ENCODE peak calls at places on chromosomes 2 and 18, in four cellular contexts. One of them, this sample, is unnamed.

GRCh38 chr2:197198890-197199289 is 111.7 kb downstream of the ANKRD44 start:
- DNase-seq in osteoblast: no peak
- DNase-seq in foreskin keratinocyte: no peak
- DNase-seq in suprapubic skin: no peak
- DNase-seq in this sample: no peak

GRCh38 chr2:21822505-21822904 is 698.7 kb downstream of the TDRD15 start:
- DNase-seq in osteoblast: no peak
- DNase-seq in foreskin keratinocyte: no peak
- DNase-seq in suprapubic skin: no peak
- DNase-seq in this sample: no peak

GRCh38 chr2:201466050-201466660 is 14.6 kb downstream of the STRADB start:
- DNase-seq in osteoblast: peak; percentile 86
- DNase-seq in foreskin keratinocyte: no peak
- DNase-seq in suprapubic skin: no peak
- DNase-seq in this sample: peak; percentile 31

GRCh38 chr2:174247474-174248186 is 702 bp downstream of the OLA1 start:
- DNase-seq in osteoblast: peak; percentile 80
- DNase-seq in foreskin keratinocyte: no peak
- DNase-seq in suprapubic skin: no peak
- DNase-seq in this sample: no peak

GRCh38 chr2:64394174-64394573 is 59.8 kb upstream of the LGALSL start:
- DNase-seq in osteoblast: no peak
- DNase-seq in foreskin keratinocyte: no peak
- DNase-seq in suprapubic skin: no peak
- DNase-seq in this sample: no peak

GRCh38 chr2:220936641-220937197 is 635.4 kb downstream of the EPHA4 start:
- DNase-seq in osteoblast: no peak
- DNase-seq in foreskin keratinocyte: no peak
- DNase-seq in suprapubic skin: no peak
- DNase-seq in this sample: no peak

GRCh38 chr2:2033691-2034090 is 289.4 kb upstream of the PXDN start:
- DNase-seq in osteoblast: no peak
- DNase-seq in foreskin keratinocyte: no peak
- DNase-seq in suprapubic skin: no peak
- DNase-seq in this sample: no peak

GRCh38 chr2:41698787-41699422 is 348.9 kb upstream of the PKDCC start:
- DNase-seq in osteoblast: peak; percentile 56
- DNase-seq in foreskin keratinocyte: no peak
- DNase-seq in suprapubic skin: no peak
- DNase-seq in this sample: no peak

GRCh38 chr2:67845557-67846114 is 217.2 kb downstream of the C1D start:
- DNase-seq in osteoblast: no peak
- DNase-seq in foreskin keratinocyte: no peak
- DNase-seq in suprapubic skin: no peak
- DNase-seq in this sample: no peak
- H3K27ac ChIP-seq in osteoblast: no peak overlapping the region
- H3K27ac ChIP-seq in foreskin keratinocyte: peak overlapping the region; percentile 40
- H3K27ac ChIP-seq in suprapubic skin: no peak overlapping the region
- H3K27ac ChIP-seq in this sample: no peak overlapping the region

GRCh38 chr2:186691231-186691630 is 2.6 kb upstream of the FAM171B start:
- DNase-seq in osteoblast: peak; percentile 57
- DNase-seq in foreskin keratinocyte: no peak
- DNase-seq in suprapubic skin: no peak
- DNase-seq in this sample: no peak

GRCh38 chr2:186688813-186689212 is 5.0 kb upstream of the FAM171B start:
- DNase-seq in osteoblast: no peak
- DNase-seq in foreskin keratinocyte: no peak
- DNase-seq in suprapubic skin: no peak
- DNase-seq in this sample: no peak

GRCh38 chr2:186691900-186692299 is 2.0 kb upstream of the FAM171B start:
- DNase-seq in osteoblast: no peak
- DNase-seq in foreskin keratinocyte: no peak
- DNase-seq in suprapubic skin: no peak
- DNase-seq in this sample: no peak

GRCh38 chr2:186693446-186693842 is 416 bp upstream of the FAM171B start:
- DNase-seq in osteoblast: no peak
- DNase-seq in foreskin keratinocyte: no peak
- DNase-seq in suprapubic skin: no peak
- DNase-seq in this sample: no peak

DNA sequence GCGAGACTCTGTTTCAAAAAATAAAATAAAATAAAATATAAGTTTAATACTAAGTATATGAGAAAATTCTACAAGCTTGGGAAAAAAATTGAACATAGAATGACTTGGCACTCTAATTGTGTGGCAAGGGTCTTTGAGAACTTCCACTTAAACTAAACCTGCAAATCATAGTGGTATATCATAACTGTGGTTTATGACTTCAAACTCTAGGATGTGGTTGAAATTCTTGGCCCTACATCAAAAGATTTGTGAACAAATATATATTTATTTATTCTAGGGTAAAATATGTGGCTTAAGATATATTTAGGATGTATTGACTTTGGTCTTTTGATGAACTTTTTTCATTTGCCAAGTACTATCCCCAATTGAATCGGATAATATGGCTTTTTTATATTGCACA is 3.1 kb upstream of the FAM171B start:
- DNase-seq in osteoblast: no peak
- DNase-seq in foreskin keratinocyte: no peak
- DNase-seq in suprapubic skin: no peak
- DNase-seq in this sample: no peak
- H3K27ac ChIP-seq in osteoblast: no peak overlapping the region
- H3K27ac ChIP-seq in foreskin keratinocyte: no peak overlapping the region
- H3K27ac ChIP-seq in suprapubic skin: no peak overlapping the region
- H3K27ac ChIP-seq in this sample: no peak overlapping the region

GRCh38 chr2:150165479-150165878 is 322.0 kb downstream of the RND3 start:
- DNase-seq in osteoblast: no peak
- DNase-seq in foreskin keratinocyte: no peak
- DNase-seq in suprapubic skin: no peak
- DNase-seq in this sample: no peak
- H3K27ac ChIP-seq in osteoblast: no peak overlapping the region
- H3K27ac ChIP-seq in foreskin keratinocyte: no peak overlapping the region
- H3K27ac ChIP-seq in suprapubic skin: no peak overlapping the region
- H3K27ac ChIP-seq in this sample: peak overlapping the region; percentile 57

GRCh38 chr2:144426981-144427479 is 92.9 kb downstream of the ZEB2 start:
- DNase-seq in osteoblast: no peak
- DNase-seq in foreskin keratinocyte: no peak
- DNase-seq in suprapubic skin: no peak
- DNase-seq in this sample: no peak
- H3K27ac ChIP-seq in osteoblast: peak overlapping the region; percentile 69
- H3K27ac ChIP-seq in foreskin keratinocyte: no peak overlapping the region
- H3K27ac ChIP-seq in suprapubic skin: peak overlapping the region; percentile 2
- H3K27ac ChIP-seq in this sample: no peak overlapping the region

GRCh38 chr2:231104115-231104713 is 20.6 kb downstream of the HTR2B start:
- DNase-seq in osteoblast: no peak
- DNase-seq in foreskin keratinocyte: no peak
- DNase-seq in suprapubic skin: no peak
- DNase-seq in this sample: no peak
- H3K27ac ChIP-seq in osteoblast: peak overlapping the region; percentile 60
- H3K27ac ChIP-seq in foreskin keratinocyte: no peak overlapping the region
- H3K27ac ChIP-seq in suprapubic skin: no peak overlapping the region
- H3K27ac ChIP-seq in this sample: no peak overlapping the region

GRCh38 chr2:132876745-132877391 is 206.9 kb upstream of the LYPD1 start:
- DNase-seq in osteoblast: no peak
- DNase-seq in foreskin keratinocyte: no peak
- DNase-seq in suprapubic skin: no peak
- DNase-seq in this sample: no peak
- H3K27ac ChIP-seq in osteoblast: no peak overlapping the region
- H3K27ac ChIP-seq in foreskin keratinocyte: no peak overlapping the region
- H3K27ac ChIP-seq in suprapubic skin: no peak overlapping the region
- H3K27ac ChIP-seq in this sample: no peak overlapping the region

GRCh38 chr2:175323162-175323561 is 141.7 kb upstream of the ATP5MC3 start:
- DNase-seq in osteoblast: no peak
- DNase-seq in foreskin keratinocyte: no peak
- DNase-seq in suprapubic skin: no peak
- DNase-seq in this sample: no peak

GRCh38 chr2:175317741-175318140 is 136.2 kb upstream of the ATP5MC3 start:
- DNase-seq in osteoblast: no peak
- DNase-seq in foreskin keratinocyte: no peak
- DNase-seq in suprapubic skin: no peak
- DNase-seq in this sample: no peak

DNA sequence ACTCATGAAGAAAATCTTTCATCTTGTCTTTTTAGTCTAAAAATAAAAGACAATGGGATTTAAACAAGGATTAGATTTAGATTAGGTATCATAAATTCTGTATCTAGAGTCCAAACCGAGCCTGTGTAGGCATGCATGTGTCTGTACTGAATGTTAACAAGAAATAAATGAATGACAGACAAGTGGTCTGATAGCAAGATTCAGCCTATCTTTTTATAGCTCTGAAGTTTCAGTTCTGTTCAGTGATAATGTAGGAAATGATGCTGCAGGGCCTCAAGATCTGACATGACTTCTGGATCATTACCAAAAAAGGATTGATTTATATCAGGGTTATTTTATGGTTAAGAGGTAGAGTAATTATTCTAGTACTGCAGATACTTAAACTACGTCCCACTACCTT is 137.0 kb upstream of the ATP5MC3 start:
- DNase-seq in osteoblast: no peak
- DNase-seq in foreskin keratinocyte: no peak
- DNase-seq in suprapubic skin: no peak
- DNase-seq in this sample: no peak
- H3K27ac ChIP-seq in osteoblast: no peak overlapping the region
- H3K27ac ChIP-seq in foreskin keratinocyte: no peak overlapping the region
- H3K27ac ChIP-seq in suprapubic skin: no peak overlapping the region
- H3K27ac ChIP-seq in this sample: no peak overlapping the region

GRCh38 chr2:141021611-141022010 is 1109.2 kb downstream of the LRP1B start:
- DNase-seq in osteoblast: no peak
- DNase-seq in foreskin keratinocyte: no peak
- DNase-seq in suprapubic skin: no peak
- DNase-seq in this sample: no peak

GRCh38 chr2:141015339-141016047 is 1115.3 kb downstream of the LRP1B start:
- DNase-seq in osteoblast: no peak
- DNase-seq in foreskin keratinocyte: no peak
- DNase-seq in suprapubic skin: no peak
- DNase-seq in this sample: no peak

GRCh38 chr2:141020346-141020745 is 1110.5 kb downstream of the LRP1B start:
- DNase-seq in osteoblast: no peak
- DNase-seq in foreskin keratinocyte: peak; percentile 26
- DNase-seq in suprapubic skin: no peak
- DNase-seq in this sample: no peak

GRCh38 chr2:141021109-141021508 is 1109.7 kb downstream of the LRP1B start:
- DNase-seq in osteoblast: no peak
- DNase-seq in foreskin keratinocyte: peak; percentile 81
- DNase-seq in suprapubic skin: no peak
- DNase-seq in this sample: no peak
- H3K27ac ChIP-seq in osteoblast: peak overlapping the region; percentile 78
- H3K27ac ChIP-seq in foreskin keratinocyte: peak overlapping the region; percentile 66
- H3K27ac ChIP-seq in suprapubic skin: peak overlapping the region; percentile 78
- H3K27ac ChIP-seq in this sample: peak overlapping the region; percentile 84

GRCh38 chr18:22040527-22040926 is 128.9 kb upstream of the GATA6 start:
- DNase-seq in osteoblast: no peak
- DNase-seq in foreskin keratinocyte: no peak
- DNase-seq in suprapubic skin: no peak
- DNase-seq in this sample: no peak
- H3K27ac ChIP-seq in osteoblast: no peak overlapping the region
- H3K27ac ChIP-seq in foreskin keratinocyte: no peak overlapping the region
- H3K27ac ChIP-seq in suprapubic skin: no peak overlapping the region
- H3K27ac ChIP-seq in this sample: no peak overlapping the region